ENCODE peak calls at places on chromosomes 6 and 20, in five cellular contexts. X is EL, H is Kasumi-1, P is dermis blood vessel endothelial cell, E is omental fat pad. V is an unnamed sample.

GRCh38 chr6:106370639-106371038 is 10.1 kb downstream of the CRYBG1 start:
- DNase-seq in X (no peak), H (no peak), P (no peak), E (no peak), V (no peak)

GRCh38 chr20:51454250-51454865 is 88.2 kb downstream of the NFATC2 start:
- DNase-seq in X (no peak), H (no peak), P (no peak), E (no peak), V (no peak)

GRCh38 chr6:76707630-76708029 is 635.2 kb upstream of the IMPG1 start:
- DNase-seq in X (no peak), H (no peak), P (no peak), E (no peak), V (no peak)

GRCh38 chr20:61935926-61936700 is 129.6 kb downstream of the TAF4 start:
- DNase-seq in X (no peak), H (no peak), P (no peak), E (no peak), V (no peak)

GRCh38 chr6:24446670-24447069 is 42.7 kb downstream of the GPLD1 start:
- DNase-seq in X (no peak), H (no peak), P (no peak), E (no peak), V (no peak)

GRCh38 chr6:157478926-157479325 is 97.9 kb downstream of the ZDHHC14 start:
- DNase-seq in X (no peak), H (no peak), P (no peak), E (no peak), V (no peak)

GRCh38 chr6:43695967-43696291 is 8.3 kb upstream of the MRPS18A start:
- DNase-seq in X (no peak), H (no peak), P (no peak), E (no peak), V (no peak)

GRCh38 chr6:52571099-52571755 is 5.6 kb downstream of the TRAM2 start:
- DNase-seq in X (no peak), H (no peak), P (peak; percentile 69), E (no peak), V (no peak)

GRCh38 chr20:6492396-6493055 is 275.0 kb upstream of the BMP2 start:
- DNase-seq in X (peak; percentile 0), H (no peak), P (peak; percentile 35), E (no peak), V (no peak)

GRCh38 chr6:152669894-152670293 is 27.8 kb upstream of the MYCT1 start:
- DNase-seq in X (peak; percentile 13), H (peak; percentile 51), P (peak; percentile 64), E (no peak), V (peak; percentile 40)

V was measured in A673.